ENCODE peak calls at places on chromosomes 2 and 18, in four cellular contexts. One of them, this sample, is unnamed.

GRCh38 chr2:223868005-223868404 is 30.6 kb upstream of the AP1S3 start:
- DNase-seq in GM04504: no peak
- DNase-seq in body of pancreas: no peak
- DNase-seq in activated CD4-positive, alpha-beta T cell treated with anti-CD3 and anti-CD28 coated beads, Interleukin-2, amount 50 U/mL, for 48 hours: no peak
- DNase-seq in this sample: no peak

GRCh38 chr2:204110250-204111183 is 174.0 kb downstream of the ICOS start:
- DNase-seq in GM04504: peak; percentile 49
- DNase-seq in body of pancreas: no peak
- DNase-seq in activated CD4-positive, alpha-beta T cell treated with anti-CD3 and anti-CD28 coated beads, Interleukin-2, amount 50 U/mL, for 48 hours: peak; percentile 79
- DNase-seq in this sample: peak; percentile 13

GRCh38 chr2:120424274-120424796 is 78.4 kb downstream of the INHBB start:
- DNase-seq in GM04504: no peak
- DNase-seq in body of pancreas: no peak
- DNase-seq in activated CD4-positive, alpha-beta T cell treated with anti-CD3 and anti-CD28 coated beads, Interleukin-2, amount 50 U/mL, for 48 hours: no peak
- DNase-seq in this sample: no peak

GRCh38 chr2:3098231-3098630 is 279.4 kb downstream of the EIPR1 start:
- DNase-seq in GM04504: no peak
- DNase-seq in body of pancreas: no peak
- DNase-seq in activated CD4-positive, alpha-beta T cell treated with anti-CD3 and anti-CD28 coated beads, Interleukin-2, amount 50 U/mL, for 48 hours: no peak
- DNase-seq in this sample: no peak

GRCh38 chr2:25347846-25348245 is 6.1 kb upstream of the DNMT3A start:
- DNase-seq in GM04504: no peak
- DNase-seq in body of pancreas: no peak
- DNase-seq in activated CD4-positive, alpha-beta T cell treated with anti-CD3 and anti-CD28 coated beads, Interleukin-2, amount 50 U/mL, for 48 hours: no peak
- DNase-seq in this sample: no peak

GRCh38 chr2:36663851-36664715 is 32.4 kb upstream of the VIT start:
- DNase-seq in GM04504: peak; percentile 69
- DNase-seq in body of pancreas: peak; percentile 18
- DNase-seq in activated CD4-positive, alpha-beta T cell treated with anti-CD3 and anti-CD28 coated beads, Interleukin-2, amount 50 U/mL, for 48 hours: no peak
- DNase-seq in this sample: peak; percentile 77

GRCh38 chr2:153235516-153235915 is 243.0 kb downstream of the RPRM start:
- DNase-seq in GM04504: no peak
- DNase-seq in body of pancreas: no peak
- DNase-seq in activated CD4-positive, alpha-beta T cell treated with anti-CD3 and anti-CD28 coated beads, Interleukin-2, amount 50 U/mL, for 48 hours: peak; percentile 12
- DNase-seq in this sample: no peak

GRCh38 chr2:98036349-98037000 is 40.7 kb upstream of the TMEM131 start:
- DNase-seq in GM04504: no peak
- DNase-seq in body of pancreas: no peak
- DNase-seq in activated CD4-positive, alpha-beta T cell treated with anti-CD3 and anti-CD28 coated beads, Interleukin-2, amount 50 U/mL, for 48 hours: no peak
- DNase-seq in this sample: no peak

GRCh38 chr2:239035361-239035814 is 187.5 kb downstream of the TWIST2 start:
- DNase-seq in GM04504: no peak
- DNase-seq in body of pancreas: peak; percentile 53
- DNase-seq in activated CD4-positive, alpha-beta T cell treated with anti-CD3 and anti-CD28 coated beads, Interleukin-2, amount 50 U/mL, for 48 hours: peak; percentile 76
- DNase-seq in this sample: no peak

GRCh38 chr2:33219850-33220275 is 256.6 kb upstream of the RASGRP3 start:
- DNase-seq in GM04504: no peak
- DNase-seq in body of pancreas: no peak
- DNase-seq in activated CD4-positive, alpha-beta T cell treated with anti-CD3 and anti-CD28 coated beads, Interleukin-2, amount 50 U/mL, for 48 hours: no peak
- DNase-seq in this sample: no peak

GRCh38 chr2:105324732-105325131 is 4.8 kb downstream of the TGFBRAP1 start:
- DNase-seq in GM04504: no peak
- DNase-seq in body of pancreas: no peak
- DNase-seq in activated CD4-positive, alpha-beta T cell treated with anti-CD3 and anti-CD28 coated beads, Interleukin-2, amount 50 U/mL, for 48 hours: no peak
- DNase-seq in this sample: no peak

GRCh38 chr2:236576978-236577377 is 7.4 kb downstream of the ACKR3 start:
- DNase-seq in GM04504: no peak
- DNase-seq in body of pancreas: peak; percentile 64
- DNase-seq in activated CD4-positive, alpha-beta T cell treated with anti-CD3 and anti-CD28 coated beads, Interleukin-2, amount 50 U/mL, for 48 hours: no peak
- DNase-seq in this sample: no peak

GRCh38 chr2:25867389-25868003 is 10.8 kb downstream of the ASXL2 start:
- DNase-seq in GM04504: no peak
- DNase-seq in body of pancreas: no peak
- DNase-seq in activated CD4-positive, alpha-beta T cell treated with anti-CD3 and anti-CD28 coated beads, Interleukin-2, amount 50 U/mL, for 48 hours: no peak
- DNase-seq in this sample: no peak

GRCh38 chr2:236177967-236178909 is 10.1 kb upstream of the GBX2 start:
- DNase-seq in GM04504: no peak
- DNase-seq in body of pancreas: peak; percentile 62
- DNase-seq in activated CD4-positive, alpha-beta T cell treated with anti-CD3 and anti-CD28 coated beads, Interleukin-2, amount 50 U/mL, for 48 hours: peak; percentile 61
- DNase-seq in this sample: no peak

GRCh38 chr2:187158452-187158851 is 289.6 kb downstream of the CALCRL start:
- DNase-seq in GM04504: no peak
- DNase-seq in body of pancreas: no peak
- DNase-seq in activated CD4-positive, alpha-beta T cell treated with anti-CD3 and anti-CD28 coated beads, Interleukin-2, amount 50 U/mL, for 48 hours: no peak
- DNase-seq in this sample: no peak

GRCh38 chr2:187569042-187569441 is 14.8 kb upstream of the TFPI start:
- DNase-seq in GM04504: no peak
- DNase-seq in body of pancreas: no peak
- DNase-seq in activated CD4-positive, alpha-beta T cell treated with anti-CD3 and anti-CD28 coated beads, Interleukin-2, amount 50 U/mL, for 48 hours: no peak
- DNase-seq in this sample: no peak

GRCh38 chr2:74387346-74387745 is 7.2 kb upstream of the DCTN1 start:
- DNase-seq in GM04504: no peak
- DNase-seq in body of pancreas: no peak
- DNase-seq in activated CD4-positive, alpha-beta T cell treated with anti-CD3 and anti-CD28 coated beads, Interleukin-2, amount 50 U/mL, for 48 hours: no peak
- DNase-seq in this sample: no peak

GRCh38 chr2:88667219-88667618 is 24.3 kb upstream of the RPIA start:
- DNase-seq in GM04504: no peak
- DNase-seq in body of pancreas: no peak
- DNase-seq in activated CD4-positive, alpha-beta T cell treated with anti-CD3 and anti-CD28 coated beads, Interleukin-2, amount 50 U/mL, for 48 hours: no peak
- DNase-seq in this sample: no peak

GRCh38 chr18:61845212-61845611 is 47.6 kb downstream of the RNF152 start:
- DNase-seq in GM04504: no peak
- DNase-seq in body of pancreas: no peak
- DNase-seq in activated CD4-positive, alpha-beta T cell treated with anti-CD3 and anti-CD28 coated beads, Interleukin-2, amount 50 U/mL, for 48 hours: no peak
- DNase-seq in this sample: no peak

GRCh38 chr2:190800528-190800927 is 80.1 kb upstream of the GLS start:
- DNase-seq in GM04504: no peak
- DNase-seq in body of pancreas: no peak
- DNase-seq in activated CD4-positive, alpha-beta T cell treated with anti-CD3 and anti-CD28 coated beads, Interleukin-2, amount 50 U/mL, for 48 hours: no peak
- DNase-seq in this sample: no peak

GRCh38 chr2:85254540-85255261 is 73.1 kb downstream of the TGOLN2 start:
- DNase-seq in GM04504: no peak
- DNase-seq in body of pancreas: no peak
- DNase-seq in activated CD4-positive, alpha-beta T cell treated with anti-CD3 and anti-CD28 coated beads, Interleukin-2, amount 50 U/mL, for 48 hours: no peak
- DNase-seq in this sample: no peak

GRCh38 chr2:133865141-133865540 is 296.9 kb upstream of the NCKAP5 start:
- DNase-seq in GM04504: no peak
- DNase-seq in body of pancreas: no peak
- DNase-seq in activated CD4-positive, alpha-beta T cell treated with anti-CD3 and anti-CD28 coated beads, Interleukin-2, amount 50 U/mL, for 48 hours: no peak
- DNase-seq in this sample: no peak

GRCh38 chr2:165086337-165086736 is 117.5 kb downstream of the SCN3A start:
- DNase-seq in GM04504: no peak
- DNase-seq in body of pancreas: no peak
- DNase-seq in activated CD4-positive, alpha-beta T cell treated with anti-CD3 and anti-CD28 coated beads, Interleukin-2, amount 50 U/mL, for 48 hours: no peak
- DNase-seq in this sample: no peak

GRCh38 chr2:19812166-19812565 is 89.6 kb downstream of the TTC32 start:
- DNase-seq in GM04504: peak; percentile 43
- DNase-seq in body of pancreas: no peak
- DNase-seq in activated CD4-positive, alpha-beta T cell treated with anti-CD3 and anti-CD28 coated beads, Interleukin-2, amount 50 U/mL, for 48 hours: no peak
- DNase-seq in this sample: no peak

GRCh38 chr2:134785659-134786058 is 52.8 kb upstream of the ACMSD start:
- DNase-seq in GM04504: no peak
- DNase-seq in body of pancreas: no peak
- DNase-seq in activated CD4-positive, alpha-beta T cell treated with anti-CD3 and anti-CD28 coated beads, Interleukin-2, amount 50 U/mL, for 48 hours: no peak
- DNase-seq in this sample: no peak

GRCh38 chr2:240425236-240425615 is 10.2 kb upstream of the GPC1 start:
- DNase-seq in GM04504: no peak
- DNase-seq in body of pancreas: no peak
- DNase-seq in activated CD4-positive, alpha-beta T cell treated with anti-CD3 and anti-CD28 coated beads, Interleukin-2, amount 50 U/mL, for 48 hours: no peak
- DNase-seq in this sample: no peak

GRCh38 chr18:5475252-5475651 is 68.5 kb downstream of the EPB41L3 start:
- DNase-seq in GM04504: no peak
- DNase-seq in body of pancreas: no peak
- DNase-seq in activated CD4-positive, alpha-beta T cell treated with anti-CD3 and anti-CD28 coated beads, Interleukin-2, amount 50 U/mL, for 48 hours: no peak
- DNase-seq in this sample: no peak

GRCh38 chr18:45275367-45276113 is 339.7 kb upstream of the SLC14A2 start:
- DNase-seq in GM04504: no peak
- DNase-seq in body of pancreas: no peak
- DNase-seq in activated CD4-positive, alpha-beta T cell treated with anti-CD3 and anti-CD28 coated beads, Interleukin-2, amount 50 U/mL, for 48 hours: no peak
- DNase-seq in this sample: no peak

GRCh38 chr18:77133920-77134496 is 1.4 kb upstream of the MBP start:
- DNase-seq in GM04504: no peak
- DNase-seq in body of pancreas: no peak
- DNase-seq in activated CD4-positive, alpha-beta T cell treated with anti-CD3 and anti-CD28 coated beads, Interleukin-2, amount 50 U/mL, for 48 hours: no peak
- DNase-seq in this sample: no peak

GRCh38 chr2:198309081-198309480 is 504.7 kb downstream of the PLCL1 start:
- DNase-seq in GM04504: no peak
- DNase-seq in body of pancreas: no peak
- DNase-seq in activated CD4-positive, alpha-beta T cell treated with anti-CD3 and anti-CD28 coated beads, Interleukin-2, amount 50 U/mL, for 48 hours: no peak
- DNase-seq in this sample: no peak

GRCh38 chr2:215601526-215601925 is 165.7 kb upstream of the FN1 start:
- DNase-seq in GM04504: no peak
- DNase-seq in body of pancreas: no peak
- DNase-seq in activated CD4-positive, alpha-beta T cell treated with anti-CD3 and anti-CD28 coated beads, Interleukin-2, amount 50 U/mL, for 48 hours: no peak
- DNase-seq in this sample: no peak

GRCh38 chr2:62196278-62196901 is 475 bp downstream of the B3GNT2 start:
- DNase-seq in GM04504: no peak
- DNase-seq in body of pancreas: no peak
- DNase-seq in activated CD4-positive, alpha-beta T cell treated with anti-CD3 and anti-CD28 coated beads, Interleukin-2, amount 50 U/mL, for 48 hours: peak; percentile 67
- DNase-seq in this sample: no peak

GRCh38 chr2:170276056-170276455 is 98.1 kb downstream of the MYO3B start:
- DNase-seq in GM04504: no peak
- DNase-seq in body of pancreas: no peak
- DNase-seq in activated CD4-positive, alpha-beta T cell treated with anti-CD3 and anti-CD28 coated beads, Interleukin-2, amount 50 U/mL, for 48 hours: no peak
- DNase-seq in this sample: no peak

GRCh38 chr2:22893773-22894517 is 491.0 kb upstream of the KLHL29 start:
- DNase-seq in GM04504: no peak
- DNase-seq in body of pancreas: no peak
- DNase-seq in activated CD4-positive, alpha-beta T cell treated with anti-CD3 and anti-CD28 coated beads, Interleukin-2, amount 50 U/mL, for 48 hours: no peak
- DNase-seq in this sample: no peak

GRCh38 chr2:227386630-227387029 is 1.1 kb downstream of the SCYGR1 start:
- DNase-seq in GM04504: no peak
- DNase-seq in body of pancreas: no peak
- DNase-seq in activated CD4-positive, alpha-beta T cell treated with anti-CD3 and anti-CD28 coated beads, Interleukin-2, amount 50 U/mL, for 48 hours: no peak
- DNase-seq in this sample: no peak

GRCh38 chr2:31980674-31981356 is 30.0 kb downstream of the MEMO1 start:
- DNase-seq in GM04504: no peak
- DNase-seq in body of pancreas: no peak
- DNase-seq in activated CD4-positive, alpha-beta T cell treated with anti-CD3 and anti-CD28 coated beads, Interleukin-2, amount 50 U/mL, for 48 hours: no peak
- DNase-seq in this sample: no peak

GRCh38 chr2:46411245-46411641 is 68.1 kb upstream of the TMEM247 start:
- DNase-seq in GM04504: no peak
- DNase-seq in body of pancreas: no peak
- DNase-seq in activated CD4-positive, alpha-beta T cell treated with anti-CD3 and anti-CD28 coated beads, Interleukin-2, amount 50 U/mL, for 48 hours: no peak
- DNase-seq in this sample: no peak

This sample was measured in fibroblast of the conjunctiva.